ENCODE peak calls at places on chromosomes 3 and 15, in eight cellular contexts. One of them, this sample, is unnamed.

GRCh38 chr15:61951949-61952348 is 108.3 kb downstream of the VPS13C start:
- DNase-seq in breast epithelium: no peak
- DNase-seq in HCT116: no peak
- DNase-seq in vagina: no peak
- DNase-seq in CD8-positive, alpha-beta memory T cell: no peak
- DNase-seq in mammary epithelial cell: no peak
- DNase-seq in GM23248: no peak
- DNase-seq in SK-N-SH: no peak
- DNase-seq in this sample: no peak

GRCh38 chr15:64009798-64010241 is 36.5 kb downstream of the DAPK2 start:
- DNase-seq in breast epithelium: no peak
- DNase-seq in HCT116: no peak
- DNase-seq in CD8-positive, alpha-beta memory T cell: peak
- DNase-seq in vagina: no peak
- DNase-seq in SK-N-SH: no peak
- DNase-seq in GM23248: peak
- DNase-seq in mammary epithelial cell: peak
- DNase-seq in this sample: peak

GRCh38 chr3:184450542-184450941 is 70.7 kb downstream of the CHRD start:
- DNase-seq in mammary epithelial cell: no peak
- DNase-seq in CD8-positive, alpha-beta memory T cell: no peak
- DNase-seq in GM23248: no peak
- DNase-seq in breast epithelium: no peak
- DNase-seq in vagina: no peak
- DNase-seq in HCT116: no peak
- DNase-seq in SK-N-SH: no peak
- DNase-seq in this sample: no peak

GRCh38 chr3:6600237-6600636 is 260.7 kb upstream of the GRM7 start:
- DNase-seq in GM23248: no peak
- DNase-seq in SK-N-SH: no peak
- DNase-seq in mammary epithelial cell: no peak
- DNase-seq in breast epithelium: no peak
- DNase-seq in CD8-positive, alpha-beta memory T cell: no peak
- DNase-seq in HCT116: no peak
- DNase-seq in vagina: no peak
- DNase-seq in this sample: no peak

GRCh38 chr3:164514576-164514975 is 563.7 kb downstream of the SI start:
- DNase-seq in mammary epithelial cell: no peak
- DNase-seq in GM23248: no peak
- DNase-seq in breast epithelium: no peak
- DNase-seq in SK-N-SH: no peak
- DNase-seq in vagina: no peak
- DNase-seq in CD8-positive, alpha-beta memory T cell: no peak
- DNase-seq in HCT116: no peak
- DNase-seq in this sample: no peak

GRCh38 chr3:12479919-12480425 is 4.3 kb upstream of the TSEN2 start:
- DNase-seq in SK-N-SH: peak
- DNase-seq in GM23248: peak
- DNase-seq in vagina: no peak
- DNase-seq in breast epithelium: no peak
- DNase-seq in mammary epithelial cell: peak
- DNase-seq in HCT116: peak
- DNase-seq in CD8-positive, alpha-beta memory T cell: no peak
- DNase-seq in this sample: no peak

GRCh38 chr3:153602801-153603200 is 440.8 kb downstream of the RAP2B start:
- DNase-seq in breast epithelium: no peak
- DNase-seq in SK-N-SH: no peak
- DNase-seq in HCT116: no peak
- DNase-seq in mammary epithelial cell: no peak
- DNase-seq in GM23248: peak
- DNase-seq in CD8-positive, alpha-beta memory T cell: no peak
- DNase-seq in vagina: no peak
- DNase-seq in this sample: no peak

GRCh38 chr3:11300970-11301369 is 28.8 kb downstream of the ATG7 start:
- DNase-seq in CD8-positive, alpha-beta memory T cell: no peak
- DNase-seq in SK-N-SH: no peak
- DNase-seq in vagina: no peak
- DNase-seq in breast epithelium: no peak
- DNase-seq in mammary epithelial cell: no peak
- DNase-seq in HCT116: no peak
- DNase-seq in GM23248: no peak
- DNase-seq in this sample: no peak

GRCh38 chr15:90075420-90076289 is 26.6 kb downstream of the IDH2 start:
- DNase-seq in CD8-positive, alpha-beta memory T cell: no peak
- DNase-seq in mammary epithelial cell: peak
- DNase-seq in vagina: no peak
- DNase-seq in HCT116: peak
- DNase-seq in SK-N-SH: no peak
- DNase-seq in GM23248: no peak
- DNase-seq in breast epithelium: peak
- DNase-seq in this sample: peak

GRCh38 chr3:150132101-150132749 is 161.5 kb upstream of the PFN2 start:
- DNase-seq in SK-N-SH: peak
- DNase-seq in vagina: no peak
- DNase-seq in HCT116: no peak
- DNase-seq in breast epithelium: no peak
- DNase-seq in CD8-positive, alpha-beta memory T cell: no peak
- DNase-seq in mammary epithelial cell: no peak
- DNase-seq in GM23248: no peak
- DNase-seq in this sample: no peak

GRCh38 chr15:40338041-40338657 is 2.6 kb downstream of the CCDC9B start:
- DNase-seq in vagina: no peak
- DNase-seq in SK-N-SH: peak
- DNase-seq in GM23248: peak
- DNase-seq in HCT116: peak
- DNase-seq in mammary epithelial cell: peak
- DNase-seq in CD8-positive, alpha-beta memory T cell: peak
- DNase-seq in breast epithelium: no peak
- DNase-seq in this sample: no peak

GRCh38 chr3:50622881-50623280 is 5.9 kb downstream of the MAPKAPK3 start:
- DNase-seq in mammary epithelial cell: no peak
- DNase-seq in GM23248: no peak
- DNase-seq in vagina: no peak
- DNase-seq in HCT116: no peak
- DNase-seq in breast epithelium: no peak
- DNase-seq in CD8-positive, alpha-beta memory T cell: no peak
- DNase-seq in SK-N-SH: no peak
- DNase-seq in this sample: no peak

GRCh38 chr3:50617911-50618481 is 1.0 kb downstream of the MAPKAPK3 start:
- DNase-seq in GM23248: peak
- DNase-seq in vagina: no peak
- DNase-seq in SK-N-SH: no peak
- DNase-seq in mammary epithelial cell: no peak
- DNase-seq in HCT116: no peak
- DNase-seq in breast epithelium: no peak
- DNase-seq in CD8-positive, alpha-beta memory T cell: no peak
- DNase-seq in this sample: no peak

GRCh38 chr3:50617096-50617791 is at the start of gene MAPKAPK3:
- DNase-seq in mammary epithelial cell: no peak
- DNase-seq in CD8-positive, alpha-beta memory T cell: peak
- DNase-seq in HCT116: no peak
- DNase-seq in vagina: no peak
- DNase-seq in GM23248: peak
- DNase-seq in breast epithelium: no peak
- DNase-seq in SK-N-SH: no peak
- DNase-seq in this sample: no peak

GRCh38 chr3:50620846-50621245 is 3.9 kb downstream of the MAPKAPK3 start:
- DNase-seq in SK-N-SH: no peak
- DNase-seq in CD8-positive, alpha-beta memory T cell: no peak
- DNase-seq in GM23248: peak
- DNase-seq in breast epithelium: no peak
- DNase-seq in mammary epithelial cell: no peak
- DNase-seq in HCT116: no peak
- DNase-seq in vagina: no peak
- DNase-seq in this sample: no peak

DNA sequence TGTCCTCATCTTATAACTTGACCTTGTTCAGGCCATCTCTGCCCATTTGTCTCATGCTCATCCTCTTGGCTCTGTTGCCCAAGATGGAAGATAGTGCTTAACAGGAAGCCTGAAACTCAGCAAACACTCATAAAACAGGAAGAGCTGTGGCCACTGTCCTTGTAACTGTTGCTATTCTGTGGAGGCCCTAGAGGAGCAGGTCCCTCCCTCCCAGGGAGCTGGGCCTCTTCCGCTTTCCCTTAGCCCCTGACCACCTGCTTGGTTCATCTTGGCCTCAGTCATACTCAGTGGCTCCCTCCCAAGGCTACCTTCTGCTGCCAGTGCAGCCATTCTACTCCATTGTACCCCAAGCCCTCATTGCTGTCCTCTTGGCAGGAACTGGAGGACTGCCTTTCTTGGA is 3.5 kb downstream of the MAPKAPK3 start:
- DNase-seq in breast epithelium: no peak
- DNase-seq in SK-N-SH: no peak
- DNase-seq in mammary epithelial cell: no peak
- DNase-seq in CD8-positive, alpha-beta memory T cell: no peak
- DNase-seq in HCT116: no peak
- DNase-seq in vagina: no peak
- DNase-seq in GM23248: no peak
- DNase-seq in this sample: no peak
- H3K27ac ChIP-seq in breast epithelium: no peak
- H3K27ac ChIP-seq in SK-N-SH: no peak
- H3K27ac ChIP-seq in mammary epithelial cell: no peak
- H3K27ac ChIP-seq in CD8-positive, alpha-beta memory T cell: no peak
- H3K27ac ChIP-seq in HCT116: peak
- H3K27ac ChIP-seq in vagina: no peak
- H3K27ac ChIP-seq in GM23248: no peak
- H3K27ac ChIP-seq in this sample: peak

DNA sequence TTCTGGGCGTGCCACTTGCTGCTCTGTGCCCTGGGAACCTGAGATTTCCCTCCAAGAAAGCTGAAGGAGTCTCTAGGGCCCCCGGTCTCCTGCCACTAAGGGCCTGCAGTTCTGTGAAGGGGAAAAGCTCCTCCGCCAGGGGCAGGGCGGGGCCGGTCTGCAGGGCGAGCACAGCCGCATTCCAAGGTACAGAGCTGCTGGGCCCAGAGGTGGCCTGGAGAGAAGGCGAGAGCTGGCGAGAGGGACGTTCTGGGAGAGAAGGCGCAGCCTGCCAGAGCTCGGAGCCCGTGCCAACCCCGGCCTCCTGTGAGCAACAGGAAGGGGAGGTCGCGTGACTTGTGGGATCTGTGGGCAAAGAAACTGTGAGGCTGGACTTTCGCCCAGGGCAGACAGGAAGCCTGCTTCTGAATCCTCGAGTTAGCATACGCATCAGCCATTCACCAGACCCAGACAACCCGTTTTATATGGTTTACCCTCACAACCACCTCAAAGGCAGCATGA is 500.4 kb downstream of the SHQ1 start:
- DNase-seq in vagina: no peak
- DNase-seq in GM23248: peak
- DNase-seq in CD8-positive, alpha-beta memory T cell: no peak
- DNase-seq in SK-N-SH: no peak
- DNase-seq in mammary epithelial cell: peak
- DNase-seq in HCT116: no peak
- DNase-seq in breast epithelium: peak
- DNase-seq in this sample: peak
- H3K27ac ChIP-seq in vagina: no peak
- H3K27ac ChIP-seq in GM23248: no peak
- H3K27ac ChIP-seq in CD8-positive, alpha-beta memory T cell: no peak
- H3K27ac ChIP-seq in SK-N-SH: peak
- H3K27ac ChIP-seq in mammary epithelial cell: no peak
- H3K27ac ChIP-seq in HCT116: no peak
- H3K27ac ChIP-seq in breast epithelium: peak
- H3K27ac ChIP-seq in this sample: peak

GRCh38 chr3:180496995-180497394 is 105.0 kb upstream of the TTC14 start:
- DNase-seq in mammary epithelial cell: no peak
- DNase-seq in breast epithelium: no peak
- DNase-seq in GM23248: no peak
- DNase-seq in HCT116: no peak
- DNase-seq in CD8-positive, alpha-beta memory T cell: no peak
- DNase-seq in vagina: no peak
- DNase-seq in SK-N-SH: no peak
- DNase-seq in this sample: no peak

GRCh38 chr3:180492047-180492446 is 109.9 kb upstream of the TTC14 start:
- DNase-seq in breast epithelium: no peak
- DNase-seq in HCT116: no peak
- DNase-seq in CD8-positive, alpha-beta memory T cell: no peak
- DNase-seq in vagina: no peak
- DNase-seq in SK-N-SH: no peak
- DNase-seq in GM23248: no peak
- DNase-seq in mammary epithelial cell: peak
- DNase-seq in this sample: no peak
- H3K27ac ChIP-seq in breast epithelium: no peak
- H3K27ac ChIP-seq in HCT116: no peak
- H3K27ac ChIP-seq in CD8-positive, alpha-beta memory T cell: no peak
- H3K27ac ChIP-seq in vagina: no peak
- H3K27ac ChIP-seq in SK-N-SH: no peak
- H3K27ac ChIP-seq in GM23248: no peak
- H3K27ac ChIP-seq in mammary epithelial cell: peak
- H3K27ac ChIP-seq in this sample: peak

GRCh38 chr3:5014431-5014830 is 35.2 kb downstream of the BHLHE40 start:
- DNase-seq in HCT116: no peak
- DNase-seq in SK-N-SH: no peak
- DNase-seq in CD8-positive, alpha-beta memory T cell: no peak
- DNase-seq in GM23248: peak
- DNase-seq in breast epithelium: no peak
- DNase-seq in vagina: no peak
- DNase-seq in mammary epithelial cell: no peak
- DNase-seq in this sample: no peak

GRCh38 chr3:5017953-5018531 is 38.8 kb downstream of the BHLHE40 start:
- DNase-seq in mammary epithelial cell: peak
- DNase-seq in vagina: no peak
- DNase-seq in SK-N-SH: no peak
- DNase-seq in GM23248: peak
- DNase-seq in HCT116: no peak
- DNase-seq in CD8-positive, alpha-beta memory T cell: no peak
- DNase-seq in breast epithelium: no peak
- DNase-seq in this sample: no peak

GRCh38 chr3:5015056-5015455 is 35.8 kb downstream of the BHLHE40 start:
- DNase-seq in CD8-positive, alpha-beta memory T cell: no peak
- DNase-seq in breast epithelium: no peak
- DNase-seq in vagina: no peak
- DNase-seq in GM23248: no peak
- DNase-seq in mammary epithelial cell: no peak
- DNase-seq in SK-N-SH: no peak
- DNase-seq in HCT116: no peak
- DNase-seq in this sample: no peak

GRCh38 chr3:5019411-5020261 is 40.4 kb downstream of the BHLHE40 start:
- DNase-seq in mammary epithelial cell: no peak
- DNase-seq in CD8-positive, alpha-beta memory T cell: peak
- DNase-seq in SK-N-SH: no peak
- DNase-seq in HCT116: no peak
- DNase-seq in vagina: no peak
- DNase-seq in GM23248: peak
- DNase-seq in breast epithelium: no peak
- DNase-seq in this sample: no peak

GRCh38 chr3:5016218-5017161 is 37.3 kb downstream of the BHLHE40 start:
- DNase-seq in mammary epithelial cell: peak
- DNase-seq in breast epithelium: no peak
- DNase-seq in vagina: no peak
- DNase-seq in HCT116: peak
- DNase-seq in SK-N-SH: no peak
- DNase-seq in CD8-positive, alpha-beta memory T cell: peak
- DNase-seq in GM23248: peak
- DNase-seq in this sample: no peak
- H3K27ac ChIP-seq in mammary epithelial cell: peak
- H3K27ac ChIP-seq in breast epithelium: no peak
- H3K27ac ChIP-seq in vagina: peak
- H3K27ac ChIP-seq in HCT116: peak
- H3K27ac ChIP-seq in SK-N-SH: no peak
- H3K27ac ChIP-seq in CD8-positive, alpha-beta memory T cell: peak
- H3K27ac ChIP-seq in GM23248: peak
- H3K27ac ChIP-seq in this sample: peak

GRCh38 chr3:46849686-46850467 is 13.4 kb downstream of the MYL3 start:
- DNase-seq in HCT116: no peak
- DNase-seq in SK-N-SH: no peak
- DNase-seq in CD8-positive, alpha-beta memory T cell: no peak
- DNase-seq in vagina: no peak
- DNase-seq in GM23248: no peak
- DNase-seq in breast epithelium: no peak
- DNase-seq in mammary epithelial cell: no peak
- DNase-seq in this sample: no peak
- H3K27ac ChIP-seq in HCT116: no peak
- H3K27ac ChIP-seq in SK-N-SH: no peak
- H3K27ac ChIP-seq in CD8-positive, alpha-beta memory T cell: no peak
- H3K27ac ChIP-seq in vagina: no peak
- H3K27ac ChIP-seq in GM23248: no peak
- H3K27ac ChIP-seq in breast epithelium: no peak
- H3K27ac ChIP-seq in mammary epithelial cell: no peak
- H3K27ac ChIP-seq in this sample: no peak